ENCODE peak calls at places on chromosomes 6 and 20, in nine cellular contexts. S is Right ventricle myocardium superior; P is activated CD8-positive, alpha-beta T cell treated with anti-CD3 and anti-CD28 coated beads, Interleukin-2, amount 10 ng/mL, durations not matched to agents 7 days and 5 days; V is stimulated activated naive CD8-positive, alpha-beta T cell treated with anti-CD3 and anti-CD28 coated beads, Interleukin-15, amount 100 ng/mL, for 72 hours; K is HCT116; O is psoas muscle; B is heart left ventricle; D is right cardiac atrium; R is T-cell. N is an unnamed sample.

GRCh38 chr6:36907781-36908180 is 22.0 kb downstream of the C6orf89 start:
- ATAC-seq in S (peak), V (no peak), D (peak), R (no peak), O (peak), B (peak), P (no peak), K (no peak), N (no peak)

GRCh38 chr6:142872376-142872775 is 72.6 kb downstream of the HIVEP2 start:
- ATAC-seq in D (peak), O (no peak), V (no peak), R (no peak), K (no peak), S (peak), B (peak), P (no peak), N (no peak)

GRCh38 chr20:50360218-50360672 is 149.9 kb upstream of the PTPN1 start:
- ATAC-seq in K (peak), R (no peak), S (no peak), P (no peak), O (no peak), D (no peak), B (no peak), V (no peak), N (no peak)

GRCh38 chr6:121356575-121356974 is 22.3 kb upstream of the TBC1D32 start:
- ATAC-seq in K (no peak), D (no peak), P (no peak), O (no peak), R (no peak), B (no peak), V (no peak), S (no peak), N (no peak)

GRCh38 chr6:127201321-127201720 is 65.3 kb upstream of the RNF146 start:
- ATAC-seq in K (no peak), P (no peak), D (no peak), O (no peak), R (no peak), B (no peak), V (no peak), S (no peak), N (no peak)

GRCh38 chr6:5681480-5681879 is 325.2 kb downstream of the NRN1 start:
- ATAC-seq in P (no peak), B (no peak), V (no peak), S (no peak), O (no peak), K (no peak), D (no peak), R (no peak), N (peak)

GRCh38 chr6:28217890-28218289 is 7.2 kb upstream of the ZSCAN9 start:
- ATAC-seq in P (no peak), R (no peak), K (no peak), V (no peak), S (no peak), B (no peak), O (no peak), D (no peak), N (no peak)

GRCh38 chr6:158943380-158944032 is 56.5 kb downstream of the RSPH3 start:
- ATAC-seq in B (no peak), D (no peak), O (no peak), P (no peak), V (no peak), R (no peak), K (no peak), S (no peak), N (no peak)

GRCh38 chr20:16066571-16066970 is 506.7 kb downstream of the KIF16B start:
- ATAC-seq in B (no peak), V (no peak), S (no peak), D (no peak), P (no peak), O (no peak), K (no peak), R (no peak), N (no peak)

GRCh38 chr6:51570168-51570921 is 517.1 kb downstream of the PKHD1 start:
- ATAC-seq in K (no peak), P (no peak), V (no peak), R (no peak), S (no peak), B (no peak), O (no peak), D (no peak), N (no peak)

GRCh38 chr6:42569102-42570028 is 5.5 kb downstream of the UBR2 start:
- ATAC-seq in P (peak), D (no peak), K (no peak), V (peak), R (no peak), B (no peak), S (no peak), O (no peak), N (no peak)

GRCh38 chr6:106373502-106374239 is 13.2 kb downstream of the CRYBG1 start:
- ATAC-seq in S (no peak), D (no peak), P (no peak), R (no peak), O (no peak), V (peak), K (no peak), B (no peak), N (no peak)

GRCh38 chr20:54668271-54669053 is 193.1 kb downstream of the DOK5 start:
- ATAC-seq in S (peak), V (peak), D (peak), K (peak), P (peak), B (peak), O (no peak), R (peak), N (peak)

GRCh38 chr6:165052561-165053500 is 256.6 kb downstream of the C6orf118 start:
- ATAC-seq in S (no peak), D (no peak), V (no peak), K (no peak), P (no peak), B (no peak), O (no peak), R (no peak), N (no peak)

GRCh38 chr20:36117638-36118037 is 36.9 kb upstream of the EPB41L1 start:
- ATAC-seq in S (peak), P (no peak), R (no peak), K (no peak), V (no peak), D (peak), O (no peak), B (peak), N (no peak)

GRCh38 chr6:163706688-163707087 is 292.2 kb downstream of the QKI start:
- ATAC-seq in V (no peak), P (no peak), O (peak), D (no peak), R (no peak), K (no peak), S (no peak), B (no peak), N (no peak)

GRCh38 chr20:10629946-10630345 is 43.9 kb downstream of the JAG1 start:
- ATAC-seq in P (no peak), B (no peak), O (no peak), R (no peak), K (no peak), S (no peak), V (no peak), D (no peak), N (no peak)

GRCh38 chr20:9835302-9835701 is 3.6 kb downstream of the PAK5 start:
- ATAC-seq in S (no peak), O (no peak), K (no peak), B (no peak), D (no peak), P (no peak), V (no peak), R (no peak), N (peak)

GRCh38 chr6:89353118-89353556 is 615 bp upstream of the UBE2J1 start:
- ATAC-seq in B (no peak), P (no peak), D (peak), O (peak), R (no peak), V (peak), S (peak), K (peak), N (peak)

GRCh38 chr6:9409126-9409525 is 973.8 kb upstream of the SLC35B3 start:
- ATAC-seq in S (no peak), V (no peak), O (no peak), R (no peak), B (no peak), D (no peak), K (no peak), P (no peak), N (no peak)

GRCh38 chr20:45235995-45236394 is 14.8 kb downstream of the SEMG2 start:
- ATAC-seq in S (no peak), P (no peak), B (no peak), O (no peak), D (no peak), R (no peak), V (no peak), K (peak), N (no peak)

GRCh38 chr6:26743941-26744699 is 84.6 kb upstream of the ZNF322 start:
- ATAC-seq in B (no peak), P (no peak), R (no peak), D (no peak), S (no peak), K (no peak), O (no peak), V (no peak), N (no peak)

GRCh38 chr6:52523363-52524207 is 53.3 kb downstream of the TRAM2 start:
- ATAC-seq in V (no peak), P (no peak), O (no peak), K (no peak), D (no peak), B (no peak), S (no peak), R (no peak), N (no peak)

GRCh38 chr6:50093938-50094272 is 44.2 kb upstream of the DEFB112 start:
- ATAC-seq in O (no peak), V (no peak), P (no peak), K (no peak), B (no peak), D (no peak), S (no peak), R (no peak), N (no peak)

GRCh38 chr6:37438912-37439311 is 5.9 kb downstream of the CMTR1 start:
- ATAC-seq in K (no peak), V (no peak), B (no peak), D (no peak), O (no peak), P (no peak), R (no peak), S (no peak), N (no peak)

GRCh38 chr20:46779831-46780230 is 70.4 kb downstream of the SLC2A10 start:
- ATAC-seq in V (no peak), B (no peak), O (no peak), D (no peak), K (no peak), S (no peak), P (no peak), R (no peak), N (no peak)

N was measured in stimulated activated memory B cell treated with anti-CD40 and anti-IgM and Interleukin-4, amounts not matched to agents 10 μg/mL and 1 μg/mL and 100 μg/mL, for 72 hours.